ENCODE peak calls at places on chromosome 19, in four cellular contexts. V is endothelial cell of umbilical vein, Y is keratinocyte, Q is K562. L is an unnamed sample.

GRCh38 chr19:31784631-31785237 is 435.5 kb upstream of the TSHZ3 start:
- DNase-seq in V (no peak), Y (no peak), Q (no peak), L (no peak)

GRCh38 chr19:12484011-12484370 is 625 bp downstream of the ZNF709 start:
- DNase-seq in V (no peak), Y (no peak), Q (no peak), L (peak; percentile 6)

GRCh38 chr19:18513868-18514267 is 8.0 kb downstream of the ELL start:
- DNase-seq in V (no peak), Y (no peak), Q (no peak), L (no peak)

GRCh38 chr19:46513461-46514236 is 18.0 kb upstream of the PNMA8B start:
- DNase-seq in V (peak; percentile 55), Y (no peak), Q (peak; percentile 91), L (peak; percentile 51)

GRCh38 chr19:30060872-30061556 is 119.0 kb downstream of the URI1 start:
- DNase-seq in V (no peak), Y (no peak), Q (peak; percentile 64), L (no peak)

GRCh38 chr19:58543826-58544590 is at the start of gene TRIM28:
- DNase-seq in V (peak; percentile 99), Y (peak; percentile 90), Q (peak; percentile 100), L (peak; percentile 99)

GRCh38 chr19:292281-292884 is 1.2 kb upstream of the PLPP2 start:
- DNase-seq in V (no peak), Y (no peak), Q (peak; percentile 4), L (no peak)

GRCh38 chr19:28711401-28711800 is 501.6 kb downstream of the UQCRFS1 start:
- DNase-seq in V (no peak), Y (no peak), Q (no peak), L (no peak)

GRCh38 chr19:35048911-35049411 is 7.4 kb downstream of the HPN start:
- DNase-seq in V (no peak), Y (no peak), Q (no peak), L (no peak)

GRCh38 chr19:58492265-58492664 is 16.1 kb downstream of the ZNF446 start:
- DNase-seq in V (no peak), Y (no peak), Q (no peak), L (no peak)

GRCh38 chr19:19626516-19627441 is 1.2 kb downstream of the LPAR2 start:
- DNase-seq in V (no peak), Y (no peak), Q (no peak), L (no peak)

GRCh38 chr19:40836754-40837429 is 13.4 kb downstream of the CYP2A6 start:
- DNase-seq in V (no peak), Y (no peak), Q (no peak), L (no peak)

GRCh38 chr19:34994286-34994642 is 5.9 kb upstream of the GRAMD1A start:
- DNase-seq in V (no peak), Y (no peak), Q (no peak), L (no peak)

GRCh38 chr19:15730538-15730937 is 2.7 kb downstream of the OR10H2 start:
- DNase-seq in V (no peak), Y (no peak), Q (no peak), L (no peak)

GRCh38 chr19:6766357-6767080 is 716 bp downstream of the SH2D3A start:
- DNase-seq in V (no peak), Y (no peak), Q (no peak), L (no peak)

GRCh38 chr19:12788682-12789097 is 2.6 kb upstream of the JUNB start:
- DNase-seq in V (peak; percentile 82), Y (no peak), Q (no peak), L (peak; percentile 75)

GRCh38 chr19:6718741-6719539 is 1.5 kb downstream of the C3 start:
- DNase-seq in V (no peak), Y (no peak), Q (peak; percentile 99), L (no peak)

GRCh38 chr19:7638802-7639465 is 2.0 kb downstream of the STXBP2 start:
- DNase-seq in V (no peak), Y (no peak), Q (no peak), L (no peak)

GRCh38 chr19:44776402-44777096 is 1.1 kb upstream of the CBLC start:
- DNase-seq in V (no peak), Y (peak; percentile 92), Q (no peak), L (no peak)

GRCh38 chr19:45424191-45425058 is 708 bp upstream of the ERCC1 start:
- DNase-seq in V (peak; percentile 95), Y (peak; percentile 95), Q (peak; percentile 69), L (peak; percentile 98)

GRCh38 chr19:4970558-4971423 is 1.9 kb downstream of the KDM4B start:
- DNase-seq in V (peak; percentile 43), Y (no peak), Q (peak; percentile 56), L (no peak)

GRCh38 chr19:45153339-45154063 is 7.3 kb downstream of the NKPD1 start:
- DNase-seq in V (peak; percentile 34), Y (no peak), Q (peak; percentile 90), L (peak; percentile 48)

GRCh38 chr19:21587117-21587461 is 81.7 kb downstream of the ZNF429 start:
- DNase-seq in V (no peak), Y (no peak), Q (no peak), L (no peak)

GRCh38 chr19:15264061-15264932 is 32.0 kb upstream of the EPHX3 start:
- DNase-seq in V (peak; percentile 51), Y (no peak), Q (peak; percentile 66), L (peak; percentile 65)

GRCh38 chr19:18282021-18282787 is 782 bp upstream of the JUND start:
- DNase-seq in V (peak; percentile 85), Y (no peak), Q (no peak), L (no peak)

GRCh38 chr19:15199652-15200574 is 882 bp downstream of the NOTCH3 start:
- DNase-seq in V (no peak), Y (no peak), Q (peak; percentile 61), L (peak; percentile 16)

GRCh38 chr19:1698636-1699035 is 46.2 kb upstream of the TCF3 start:
- DNase-seq in V (no peak), Y (no peak), Q (no peak), L (no peak)
- H3K9me1 ChIP-seq in V (no peaks in the 10 kb centered on the region), Y (no peaks in the 10 kb centered on the region), Q (no peaks in the 10 kb centered on the region), L (no peaks in the 10 kb centered on the region)

GRCh38 chr19:50413531-50413930 is 5.2 kb upstream of the SPIB start:
- DNase-seq in V (no peak), Y (no peak), Q (no peak), L (no peak)
- H3K9me1 ChIP-seq in V (no peaks in the 10 kb centered on the region), Y (no peaks in the 10 kb centered on the region), Q (no peaks in the 10 kb centered on the region), L (no peaks in the 10 kb centered on the region)

DNA sequence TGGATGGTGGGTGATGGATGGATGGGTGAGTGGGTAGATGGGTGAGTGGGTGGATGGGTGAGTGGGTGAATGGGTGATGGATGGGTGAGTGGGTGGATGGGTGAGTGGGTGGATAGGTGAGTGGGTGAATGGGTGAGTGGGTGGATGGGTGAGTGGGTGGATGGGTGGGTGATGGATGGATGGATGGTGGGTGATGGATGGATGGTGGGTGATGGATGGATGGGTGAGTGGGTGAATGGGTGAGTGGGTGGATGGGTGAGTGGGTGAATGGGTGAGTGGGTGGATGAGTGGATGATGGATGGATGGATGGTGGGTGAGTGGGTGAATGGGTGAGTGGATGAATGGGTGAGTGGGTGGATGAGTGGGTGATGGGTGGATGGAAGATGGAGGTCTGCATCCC is 2.8 kb downstream of the SMIM24 start:
- DNase-seq in V (no peak), Y (no peak), Q (no peak), L (no peak)
- H3K9me1 ChIP-seq in V (no peaks in the 10 kb centered on the region), Y (no peaks in the 10 kb centered on the region), Q (no peaks in the 10 kb centered on the region), L (no peaks in the 10 kb centered on the region)

GRCh38 chr19:17246681-17247425 is 1.1 kb upstream of the NR2F6 start:
- DNase-seq in V (no peak), Y (no peak), Q (no peak), L (peak; percentile 23)

GRCh38 chr19:17254636-17255035 is 8.9 kb upstream of the NR2F6 start:
- DNase-seq in V (no peak), Y (no peak), Q (no peak), L (no peak)

GRCh38 chr19:17248011-17248776 is 2.5 kb upstream of the NR2F6 start:
- DNase-seq in V (no peak), Y (peak; percentile 54), Q (peak; percentile 83), L (no peak)

GRCh38 chr19:17245535-17245984 is at the start of gene NR2F6:
- DNase-seq in V (no peak), Y (no peak), Q (peak; percentile 80), L (no peak)

GRCh38 chr19:17249887-17250548 is 4.3 kb upstream of the NR2F6 start:
- DNase-seq in V (no peak), Y (peak; percentile 70), Q (no peak), L (no peak)
- H3K9me1 ChIP-seq in V (no peaks in the 10 kb centered on the region), Y (no peaks in the 10 kb centered on the region), Q (no peaks in the 10 kb centered on the region), L (peaks cover 2% of the 10 kb centered on the region)

L was measured in IMR-90.